ENCODE peak calls at places on chromosome 10, in seven cellular contexts. B, O, M, E, D, V and G are unnamed samples.

GRCh38 chr10:48451969-48452878 is 145.7 kb downstream of the MAPK8 start:
- DNase-seq in O (no peak), V (no peak), M (peak), D (no peak), E (no peak), B (no peak), G (no peak)

GRCh38 chr10:15379043-15379442 is 8.0 kb upstream of the FAM171A1 start:
- DNase-seq in E (no peak), M (no peak), V (no peak), D (no peak), O (no peak), B (no peak), G (no peak)

GRCh38 chr10:122196218-122196617 is 74.9 kb upstream of the BTBD16 start:
- DNase-seq in M (no peak), D (no peak), E (no peak), V (no peak), B (no peak), O (no peak), G (no peak)

GRCh38 chr10:21327239-21327993 is 198.1 kb downstream of the SKIDA1 start:
- DNase-seq in B (no peak), M (no peak), E (no peak), V (no peak), O (no peak), D (peak), G (no peak)

GRCh38 chr10:32271617-32272016 is 75.3 kb downstream of the EPC1 start:
- DNase-seq in E (no peak), B (peak), D (no peak), O (no peak), M (peak), V (peak), G (no peak)

GRCh38 chr10:49053053-49053997 is 62.0 kb downstream of the VSTM4 start:
- DNase-seq in M (no peak), O (no peak), E (no peak), B (no peak), D (no peak), V (peak), G (no peak)

GRCh38 chr10:49649294-49649693 is 30.2 kb upstream of the C10orf53 start:
- DNase-seq in B (no peak), M (peak), V (no peak), D (peak), E (no peak), O (no peak), G (no peak)

GRCh38 chr10:13165177-13165576 is 3.8 kb downstream of the MCM10 start:
- DNase-seq in M (no peak), E (no peak), B (no peak), V (no peak), D (no peak), O (no peak), G (no peak)

GRCh38 chr10:63157845-63158624 is 24.9 kb downstream of the NRBF2 start:
- DNase-seq in D (peak), O (no peak), V (peak), M (peak), B (peak), E (peak), G (peak)

GRCh38 chr10:131126321-131127121 is 185.0 kb downstream of the TCERG1L start:
- DNase-seq in M (no peak), D (peak), E (no peak), V (peak), B (no peak), O (no peak), G (peak)

GRCh38 chr10:88715517-88715916 is 9.5 kb downstream of the LIPK start:
- DNase-seq in O (no peak), V (no peak), M (no peak), B (no peak), E (no peak), D (no peak), G (no peak)

GRCh38 chr10:128848807-128849206 is 618.2 kb upstream of the MGMT start:
- DNase-seq in V (no peak), O (no peak), D (no peak), B (no peak), E (no peak), M (no peak), G (no peak)

GRCh38 chr10:43594944-43595589 is 11.2 kb upstream of the ZNF485 start:
- DNase-seq in B (peak), D (no peak), V (peak), M (peak), O (no peak), E (no peak), G (no peak)